ENCODE peak calls at places on chromosomes 2 and 18, in ten cellular contexts. Y is K562, F is pancreas, A is SJSA1, B is neural progenitor cell, Z is ovary, P is A673, R is body of pancreas, T is testis, S is mesendoderm. N is an unnamed sample.
A peak's percentile ranks its signal among the peaks of the same experiment; 100 is the strongest.

GRCh38 chr2:10482460-10482859 is 34.3 kb upstream of the ODC1 start:
- DNase-seq in A (no peak), B (no peak), P (no peak), Y (no peak), S (no peak), T (no peak), Z (no peak), F (no peak), R (no peak), N (no peak)

GRCh38 chr2:128631698-128632490 is 313.2 kb upstream of the HS6ST1 start:
- DNase-seq in S (no peak), B (no peak), T (no peak), R (no peak), A (no peak), P (no peak), Y (no peak), F (no peak), Z (no peak), N (no peak)

GRCh38 chr18:13452448-13452811 is 233.9 kb downstream of the LDLRAD4 start:
- DNase-seq in R (no peak), P (peak; percentile 39), Y (no peak), A (no peak), T (no peak), F (no peak), B (peak; percentile 15), S (peak; percentile 81), Z (no peak), N (peak; percentile 82)

GRCh38 chr2:180707867-180708205 is 272.6 kb upstream of the UBE2E3 start:
- DNase-seq in R (no peak), F (peak; percentile 33), Y (no peak), B (peak; percentile 60), S (peak; percentile 8), P (peak; percentile 77), T (no peak), A (no peak), Z (no peak), N (no peak)

GRCh38 chr2:42949125-42949524 is 156.7 kb upstream of the HAAO start:
- DNase-seq in S (no peak), F (no peak), Y (no peak), R (no peak), A (no peak), B (no peak), T (no peak), Z (no peak), P (no peak), N (no peak)

GRCh38 chr2:10534514-10535250 is 86.6 kb upstream of the ODC1 start:
- DNase-seq in P (no peak), R (no peak), Y (no peak), Z (no peak), S (peak; percentile 69), T (no peak), B (no peak), A (peak; percentile 62), F (no peak), N (no peak)

GRCh38 chr18:75491361-75491760 is 63.9 kb upstream of the SMIM21 start:
- DNase-seq in Z (no peak), F (no peak), Y (no peak), A (no peak), R (no peak), S (no peak), P (no peak), B (no peak), T (no peak), N (no peak)

GRCh38 chr2:226839960-226840359 is 4.1 kb downstream of the RHBDD1 start:
- DNase-seq in Y (no peak), T (no peak), B (no peak), P (no peak), A (no peak), Z (no peak), F (no peak), R (no peak), S (no peak), N (no peak)

GRCh38 chr2:238462782-238463396 is 36.2 kb downstream of the ASB1 start:
- DNase-seq in R (no peak), F (no peak), B (peak; percentile 48), A (peak; percentile 52), T (no peak), Y (peak; percentile 41), P (peak; percentile 69), S (peak; percentile 55), Z (no peak), N (no peak)

GRCh38 chr2:234630676-234631350 is 133.9 kb upstream of the ARL4C start:
- DNase-seq in T (no peak), F (no peak), P (no peak), S (no peak), A (peak; percentile 41), Z (no peak), R (no peak), Y (no peak), B (no peak), N (no peak)

GRCh38 chr2:48109491-48110204 is 203.3 kb upstream of the FBXO11 start:
- DNase-seq in F (no peak), P (no peak), Y (no peak), B (no peak), S (no peak), A (no peak), Z (no peak), R (no peak), T (no peak), N (no peak)

GRCh38 chr2:48105848-48106247 is 199.6 kb upstream of the FBXO11 start:
- DNase-seq in F (no peak), S (no peak), T (no peak), B (no peak), P (no peak), Z (peak; percentile 13), Y (no peak), R (no peak), A (no peak), N (no peak)

GRCh38 chr2:48108455-48108854 is 202.2 kb upstream of the FBXO11 start:
- DNase-seq in Y (no peak), S (no peak), T (no peak), A (no peak), B (no peak), F (no peak), R (no peak), P (no peak), Z (no peak), N (no peak)

GRCh38 chr2:48104418-48104817 is 198.1 kb upstream of the FBXO11 start:
- DNase-seq in S (no peak), F (no peak), B (no peak), R (no peak), P (no peak), T (no peak), Y (no peak), Z (no peak), A (peak; percentile 20), N (no peak)

GRCh38 chr2:48107326-48107925 is 201.1 kb upstream of the FBXO11 start:
- DNase-seq in F (no peak), B (no peak), S (peak; percentile 61), A (peak; percentile 64), P (peak; percentile 24), R (no peak), Z (no peak), Y (no peak), T (no peak), N (no peak)
- H3K27ac ChIP-seq in F (no peak overlapping the region), B (no peak overlapping the region), S (no peak overlapping the region), A (peak overlapping the region; percentile 84), P (no peak overlapping the region), R (peak overlapping the region; percentile 35), Z (no peak overlapping the region), Y (no peak overlapping the region), T (no peak overlapping the region), N (no peak overlapping the region)

GRCh38 chr2:112584891-112585250 is 462 bp downstream of the CHCHD5 start:
- DNase-seq in T (no peak), P (no peak), Z (no peak), B (no peak), Y (no peak), A (no peak), R (no peak), S (no peak), F (no peak), N (no peak)

GRCh38 chr2:112584134-112584890 is at the start of gene CHCHD5:
- DNase-seq in Y (peak; percentile 88), P (peak; percentile 98), Z (peak; percentile 94), A (peak; percentile 95), S (peak; percentile 99), F (peak; percentile 96), R (peak; percentile 96), T (peak; percentile 98), B (peak; percentile 95), N (peak; percentile 97)

GRCh38 chr2:112583497-112584133 is 794 bp upstream of the CHCHD5 start:
- DNase-seq in B (peak; percentile 11), T (peak; percentile 37), Y (peak; percentile 38), R (no peak), P (peak; percentile 62), F (no peak), Z (no peak), S (no peak), A (no peak), N (peak; percentile 8)

GRCh38 chr2:112585873-112586477 is 1.6 kb downstream of the CHCHD5 start:
- DNase-seq in Y (no peak), R (no peak), F (no peak), T (no peak), S (no peak), A (no peak), B (no peak), Z (peak; percentile 28), P (no peak), N (peak; percentile 57)

DNA sequence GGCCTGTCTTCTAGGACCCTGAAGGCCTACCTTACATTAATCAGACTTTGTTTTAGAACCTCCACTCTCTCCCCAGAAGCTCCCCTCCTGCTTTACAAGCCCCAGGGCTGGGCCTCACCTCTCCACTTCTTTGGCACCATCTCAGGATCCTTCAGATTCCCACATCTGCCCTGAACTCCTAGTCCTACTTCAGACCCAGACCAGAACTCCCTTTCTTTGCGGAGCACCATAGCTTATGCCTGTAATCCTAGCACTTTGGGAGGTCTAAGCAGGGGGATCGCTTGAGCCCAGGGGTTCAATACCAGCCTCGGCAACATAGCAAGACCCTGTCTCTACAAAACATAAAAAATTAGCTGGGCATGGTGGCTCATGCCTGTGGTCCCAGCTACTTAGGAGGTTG is 991 bp downstream of the CHCHD5 start:
- DNase-seq in Z (no peak), B (no peak), Y (no peak), F (no peak), P (no peak), A (no peak), R (no peak), S (no peak), T (no peak), N (no peak)
- H3K27ac ChIP-seq in Z (no peak overlapping the region), B (no peak overlapping the region), Y (peak overlapping the region; percentile 96), F (peak overlapping the region; percentile 85), P (peak overlapping the region; percentile 94), A (no peak overlapping the region), R (peak overlapping the region; percentile 96), S (no peak overlapping the region), T (peak overlapping the region; percentile 96), N (no peak overlapping the region)

GRCh38 chr2:126655066-126655465 is 892 bp upstream of the GYPC start:
- DNase-seq in S (peak; percentile 37), Z (peak; percentile 36), P (no peak), Y (peak; percentile 40), T (no peak), B (peak; percentile 50), R (no peak), F (no peak), A (no peak), N (no peak)
- H3K27ac ChIP-seq in S (no peak overlapping the region), Z (peak overlapping the region; percentile 87), P (no peak overlapping the region), Y (peak overlapping the region; percentile 92), T (no peak overlapping the region), B (no peak overlapping the region), R (peak overlapping the region; percentile 96), F (peak overlapping the region; percentile 79), A (no peak overlapping the region), N (peak overlapping the region; percentile 97)

DNA sequence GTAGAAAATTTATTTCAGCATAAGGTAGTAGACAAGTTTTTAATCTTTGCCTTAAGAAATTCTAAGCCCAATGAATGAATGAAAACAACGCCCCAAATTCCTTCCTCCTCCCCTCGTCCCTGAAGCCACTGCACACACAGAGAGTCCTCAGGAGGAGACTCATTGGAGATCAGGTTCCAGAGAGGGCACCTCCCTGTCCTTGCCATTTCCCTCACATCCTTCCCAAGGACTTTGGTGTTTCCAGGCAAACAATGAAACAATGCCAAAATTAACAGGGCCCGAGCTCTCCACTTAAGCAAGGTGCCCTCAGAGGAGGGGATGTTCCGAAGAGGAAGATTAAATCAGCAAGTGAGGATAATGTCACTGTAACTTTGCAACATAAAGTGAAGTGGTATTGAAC is 240.7 kb downstream of the DCDC2C start:
- DNase-seq in P (no peak), Z (no peak), T (no peak), B (no peak), R (no peak), S (no peak), Y (no peak), F (no peak), A (no peak), N (no peak)
- H3K27ac ChIP-seq in P (no peak overlapping the region), Z (no peak overlapping the region), T (no peak overlapping the region), B (no peak overlapping the region), R (no peak overlapping the region), S (no peak overlapping the region), Y (no peak overlapping the region), F (no peak overlapping the region), A (no peak overlapping the region), N (no peak overlapping the region)